ENCODE peak calls at places on chromosomes 13 and 19, in ten cellular contexts. O is brain microvascular endothelial cell, B is mammary epithelial cell, E is astrocyte, J is GM23338, G is Peyer's patch, R is transverse colon, N is thoracic aorta, A is left ventricle myocardium inferior, I is heart left ventricle. V is an unnamed sample.
A peak's percentile ranks its signal among the peaks of the same experiment; 100 is the strongest.

GRCh38 chr13:75749407-75749806 is 113.3 kb downstream of the LMO7 start:
- DNase-seq in I (no peak), G (no peak), N (peak; percentile 32), E (peak; percentile 45), B (peak; percentile 59), R (no peak), J (peak; percentile 17), A (no peak), O (peak; percentile 29), V (peak; percentile 62)

GRCh38 chr13:80721689-80722088 is 380.8 kb upstream of the SPRY2 start:
- DNase-seq in E (no peak), I (no peak), O (no peak), B (no peak), N (no peak), J (no peak), G (no peak), R (no peak), A (no peak), V (no peak)

GRCh38 chr19:10288662-10289166 is 1.0 kb upstream of the ICAM5 start:
- DNase-seq in R (peak; percentile 66), E (no peak), N (no peak), G (no peak), J (peak; percentile 83), A (no peak), O (no peak), B (no peak), I (no peak), V (peak; percentile 91)

GRCh38 chr19:55554302-55554701 is 9.0 kb upstream of the SBK3 start:
- DNase-seq in G (no peak), A (no peak), N (no peak), B (no peak), I (no peak), R (no peak), J (no peak), O (no peak), E (no peak), V (no peak)

GRCh38 chr13:90979059-90979458 is 368.4 kb upstream of the MIR17HG start:
- DNase-seq in O (no peak), A (no peak), R (no peak), G (no peak), J (no peak), N (no peak), I (no peak), E (peak; percentile 18), B (no peak), V (no peak)

GRCh38 chr19:3743486-3743885 is 18.0 kb downstream of the APBA3 start:
- DNase-seq in O (peak; percentile 28), E (no peak), B (no peak), R (no peak), J (peak; percentile 44), N (no peak), A (no peak), I (no peak), G (no peak), V (no peak)

GRCh38 chr19:50377051-50377441 is 789 bp downstream of the NR1H2 start:
- DNase-seq in I (peak; percentile 34), B (no peak), E (no peak), G (peak; percentile 72), O (no peak), J (peak; percentile 94), N (no peak), A (no peak), R (peak; percentile 55), V (no peak)

GRCh38 chr19:4375164-4375619 is 25.2 kb downstream of the SH3GL1 start:
- DNase-seq in A (no peak), J (peak; percentile 85), I (no peak), E (no peak), G (peak; percentile 84), R (peak; percentile 80), O (no peak), N (no peak), B (peak; percentile 61), V (peak; percentile 6)

GRCh38 chr13:81487151-81487550 is 1146.2 kb upstream of the SPRY2 start:
- DNase-seq in G (no peak), O (peak; percentile 0), N (no peak), B (peak; percentile 17), I (no peak), A (no peak), R (no peak), E (no peak), J (peak; percentile 86), V (no peak)

GRCh38 chr13:49711218-49711863 is 20.1 kb upstream of the EBPL start:
- DNase-seq in N (no peak), B (peak; percentile 44), R (no peak), J (no peak), G (no peak), O (peak; percentile 78), I (no peak), A (no peak), E (peak; percentile 82), V (no peak)

GRCh38 chr19:50167314-50167721 is 4.2 kb upstream of the IZUMO2 start:
- DNase-seq in I (no peak), A (no peak), O (no peak), E (no peak), N (no peak), G (peak; percentile 60), R (peak; percentile 67), B (no peak), J (peak; percentile 12), V (no peak)

GRCh38 chr13:39483326-39483725 is 119.7 kb downstream of the LHFPL6 start:
- DNase-seq in A (no peak), N (no peak), G (no peak), O (no peak), E (no peak), J (no peak), R (no peak), B (peak; percentile 19), I (no peak), V (no peak)

GRCh38 chr19:18470153-18470552 is 32.2 kb upstream of the ISYNA1 start:
- DNase-seq in E (no peak), J (peak; percentile 79), R (no peak), O (no peak), N (no peak), G (no peak), A (no peak), B (no peak), I (no peak), V (peak; percentile 75)

GRCh38 chr13:99688776-99689175 is 187.5 kb downstream of the TM9SF2 start:
- DNase-seq in I (no peak), G (no peak), N (no peak), R (no peak), J (no peak), A (no peak), B (no peak), E (no peak), O (no peak), V (no peak)

GRCh38 chr13:62375653-62376052 is 960.0 kb upstream of the PCDH20 start:
- DNase-seq in E (no peak), B (no peak), I (no peak), O (no peak), A (no peak), G (no peak), R (no peak), J (no peak), N (no peak), V (no peak)

GRCh38 chr19:38649305-38650179 is 2.1 kb downstream of the ACTN4 start:
- DNase-seq in J (peak; percentile 49), R (peak; percentile 86), B (peak; percentile 82), G (peak; percentile 83), N (no peak), A (no peak), E (no peak), I (peak; percentile 38), O (no peak), V (peak; percentile 85)

GRCh38 chr19:13153627-13154240 is 3.5 kb downstream of the IER2 start:
- DNase-seq in O (no peak), E (peak; percentile 23), J (peak; percentile 61), A (no peak), N (no peak), B (no peak), R (peak; percentile 47), G (no peak), I (no peak), V (peak; percentile 83)

GRCh38 chr13:80359459-80360297 is 18.8 kb upstream of the SPRY2 start:
- DNase-seq in I (no peak), G (no peak), E (peak; percentile 21), A (no peak), N (no peak), B (no peak), R (no peak), J (peak; percentile 94), O (no peak), V (peak; percentile 42)

GRCh38 chr13:87255394-87255793 is 415.8 kb upstream of the SLITRK5 start:
- DNase-seq in O (no peak), I (no peak), J (no peak), A (no peak), N (no peak), B (no peak), E (no peak), R (no peak), G (no peak), V (no peak)

GRCh38 chr13:87259479-87260083 is 411.6 kb upstream of the SLITRK5 start:
- DNase-seq in I (no peak), B (no peak), G (no peak), A (no peak), E (no peak), N (no peak), O (no peak), R (no peak), J (peak; percentile 77), V (no peak)
- TF ChIP-seq CTCF in I (peak; percentile 16), B (peak; percentile 29), G (no peak), A (peak; percentile 24), E (peak; percentile 18), N (no peak), O (peak; percentile 67), R (no peak), J (peak; percentile 64), V (no peak)

GRCh38 chr13:110307697-110308376 is 753 bp downstream of the COL4A2 start:
- DNase-seq in B (peak; percentile 62), E (peak; percentile 56), I (no peak), G (no peak), N (no peak), J (peak; percentile 43), A (no peak), O (no peak), R (no peak), V (peak; percentile 51)
- H3K4me3 ChIP-seq in B (peak overlapping the region; percentile 66), E (peak overlapping the region; percentile 95), I (peak overlapping the region; percentile 76), G (peak overlapping the region; percentile 79), N (peak overlapping the region; percentile 95), J (peak overlapping the region; percentile 98), A (peak overlapping the region; percentile 83), O (peak overlapping the region; percentile 98), R (peak overlapping the region; percentile 88), V (peak overlapping the region; percentile 97)

DNA sequence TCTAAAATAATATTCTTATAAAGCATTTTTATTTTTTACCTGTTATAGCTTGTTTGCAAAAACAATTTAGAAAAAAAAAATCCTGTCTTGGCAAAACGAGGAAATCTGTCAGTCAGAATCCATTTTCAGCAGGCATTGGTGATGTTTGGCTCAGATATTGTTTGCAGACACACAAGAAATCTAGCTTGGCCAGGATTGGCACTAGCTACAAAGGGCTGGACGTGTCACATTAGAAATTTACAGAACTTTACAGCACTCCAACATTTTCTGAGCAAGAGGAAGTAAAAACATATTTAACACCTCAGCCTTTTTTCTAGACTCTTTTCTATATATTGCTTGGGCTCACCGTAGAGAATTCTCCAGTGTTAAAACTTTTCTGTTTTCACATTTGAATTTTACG is 9.9 kb downstream of the ZNF91 start:
- DNase-seq in E (no peak), G (no peak), N (no peak), I (no peak), A (no peak), O (no peak), R (no peak), J (no peak), B (no peak), V (no peak)
- H3K36me3 ChIP-seq in E (peaks cover 3% of the 10 kb centered on the region), G (peaks cover 88% of the 10 kb centered on the region), N (peaks cover 44% of the 10 kb centered on the region), I (peaks cover 67% of the 10 kb centered on the region), A (peaks cover 59% of the 10 kb centered on the region), O (peaks cover 22% of the 10 kb centered on the region), R (peaks cover 2% of the 10 kb centered on the region), J (no peaks in the 10 kb centered on the region), B (peaks cover 15% of the 10 kb centered on the region), V (peaks cover 60% of the 10 kb centered on the region)

GRCh38 chr19:5593963-5594255 is 26.2 kb upstream of the TINCR start:
- DNase-seq in I (no peak), G (no peak), O (no peak), J (no peak), E (no peak), R (no peak), B (no peak), N (no peak), A (no peak), V (no peak)
- TF ChIP-seq CTCF in I (no peak), G (no peak), O (no peak), J (no peak), E (no peak), R (no peak), B (no peak), N (no peak), A (no peak), V (no peak)

V was measured in osteoblast.